ENCODE peak calls at places on chromosome 16, in four cellular contexts. Y is neural progenitor cell, E is HCT116, F is fibroblast of lung. K is an unnamed sample.
A peak's percentile ranks its signal among the peaks of the same experiment; 100 is the strongest.

GRCh38 chr16:84511821-84512220 is 7.4 kb upstream of the MEAK7 start:
- DNase-seq in Y (no peak), E (no peak), F (no peak), K (no peak)

GRCh38 chr16:69741951-69742904 is 12.5 kb downstream of the NOB1 start:
- DNase-seq in Y (no peak), E (no peak), F (peak; percentile 21), K (no peak)

GRCh38 chr16:1093284-1094123 is 2.5 kb downstream of the C1QTNF8 start:
- DNase-seq in Y (peak; percentile 51), E (peak; percentile 69), F (no peak), K (no peak)

GRCh38 chr16:46763147-46763546 is 15.0 kb upstream of the MYLK3 start:
- DNase-seq in Y (no peak), E (no peak), F (peak; percentile 21), K (no peak)

GRCh38 chr16:25735645-25736044 is 43.9 kb downstream of the HS3ST4 start:
- DNase-seq in Y (no peak), E (no peak), F (no peak), K (no peak)

GRCh38 chr16:12618515-12618914 is 185.2 kb downstream of the CPPED1 start:
- DNase-seq in Y (no peak), E (no peak), F (no peak), K (no peak)

GRCh38 chr16:25859645-25860044 is 167.9 kb downstream of the HS3ST4 start:
- DNase-seq in Y (no peak), E (no peak), F (no peak), K (no peak)

GRCh38 chr16:79272141-79272577 is 328.4 kb downstream of the MAF start:
- DNase-seq in Y (no peak), E (no peak), F (no peak), K (no peak)

GRCh38 chr16:85144026-85144915 is 32.0 kb upstream of the CIBAR2 start:
- DNase-seq in Y (no peak), E (no peak), F (no peak), K (no peak)

GRCh38 chr16:70520612-70521297 is 2.6 kb downstream of the COG4 start:
- DNase-seq in Y (no peak), E (no peak), F (peak; percentile 61), K (peak; percentile 63)

GRCh38 chr16:78744796-78745464 is 645.5 kb downstream of the WWOX start:
- DNase-seq in Y (no peak), E (no peak), F (no peak), K (no peak)

GRCh38 chr16:17843905-17844304 is 373.1 kb upstream of the XYLT1 start:
- DNase-seq in Y (no peak), E (no peak), F (no peak), K (no peak)

GRCh38 chr16:66662445-66663194 is 33.9 kb downstream of the CMTM4 start:
- DNase-seq in Y (no peak), E (peak; percentile 21), F (peak; percentile 33), K (no peak)

GRCh38 chr16:66364117-66364958 is 2.2 kb upstream of the CDH5 start:
- DNase-seq in Y (peak; percentile 57), E (no peak), F (peak; percentile 45), K (no peak)

GRCh38 chr16:49856741-49857330 is 924 bp upstream of the ZNF423 start:
- DNase-seq in Y (peak; percentile 93), E (peak; percentile 35), F (peak; percentile 87), K (no peak)

GRCh38 chr16:12178251-12178990 is 201.9 kb downstream of the SNX29 start:
- DNase-seq in Y (peak; percentile 55), E (no peak), F (peak; percentile 89), K (no peak)

GRCh38 chr16:9077001-9077809 is 14.2 kb upstream of the HAPSTR1 start:
- DNase-seq in Y (no peak), E (peak; percentile 47), F (peak; percentile 89), K (no peak)

GRCh38 chr16:7861891-7862585 is 529.4 kb downstream of the RBFOX1 start:
- DNase-seq in Y (no peak), E (no peak), F (no peak), K (no peak)

GRCh38 chr16:88503771-88504488 is 50.9 kb downstream of the ZFPM1 start:
- DNase-seq in Y (no peak), E (no peak), F (no peak), K (no peak)
- TF ChIP-seq EZH2 in Y (no peak), E (no peak), F (no peak), K (no peak)

GRCh38 chr16:73064227-73064995 is 16.5 kb upstream of the ZFHX3 start:
- DNase-seq in Y (no peak), E (no peak), F (peak; percentile 90), K (no peak)

GRCh38 chr16:73066321-73066926 is 18.5 kb upstream of the ZFHX3 start:
- DNase-seq in Y (peak; percentile 65), E (no peak), F (no peak), K (no peak)

GRCh38 chr16:73064996-73065349 is 17.0 kb upstream of the ZFHX3 start:
- DNase-seq in Y (no peak), E (no peak), F (no peak), K (no peak)

GRCh38 chr16:73066927-73067670 is 19.2 kb upstream of the ZFHX3 start:
- DNase-seq in Y (peak; percentile 44), E (no peak), F (peak; percentile 65), K (no peak)

GRCh38 chr16:73065617-73066313 is 17.8 kb upstream of the ZFHX3 start:
- DNase-seq in Y (peak; percentile 66), E (no peak), F (peak; percentile 7), K (no peak)
- TF ChIP-seq EZH2 in Y (no peak), E (no peak), F (no peak), K (no peak)

GRCh38 chr16:31528726-31529397 is 1.2 kb downstream of the AHSP start:
- DNase-seq in Y (no peak), E (no peak), F (peak; percentile 61), K (no peak)
- TF ChIP-seq EZH2 in Y (no peak), E (no peak), F (peak; percentile 62), K (no peak)

GRCh38 chr16:22813946-22814325 is at the start of gene HS3ST2:
- DNase-seq in Y (peak; percentile 92), E (no peak), F (peak; percentile 0), K (no peak)

GRCh38 chr16:22815863-22816262 is 1.9 kb downstream of the HS3ST2 start:
- DNase-seq in Y (no peak), E (no peak), F (no peak), K (no peak)

GRCh38 chr16:22816475-22816874 is 2.5 kb downstream of the HS3ST2 start:
- DNase-seq in Y (no peak), E (no peak), F (no peak), K (no peak)

GRCh38 chr16:22813223-22813945 is 578 bp upstream of the HS3ST2 start:
- DNase-seq in Y (peak; percentile 94), E (no peak), F (peak; percentile 16), K (no peak)

DNA sequence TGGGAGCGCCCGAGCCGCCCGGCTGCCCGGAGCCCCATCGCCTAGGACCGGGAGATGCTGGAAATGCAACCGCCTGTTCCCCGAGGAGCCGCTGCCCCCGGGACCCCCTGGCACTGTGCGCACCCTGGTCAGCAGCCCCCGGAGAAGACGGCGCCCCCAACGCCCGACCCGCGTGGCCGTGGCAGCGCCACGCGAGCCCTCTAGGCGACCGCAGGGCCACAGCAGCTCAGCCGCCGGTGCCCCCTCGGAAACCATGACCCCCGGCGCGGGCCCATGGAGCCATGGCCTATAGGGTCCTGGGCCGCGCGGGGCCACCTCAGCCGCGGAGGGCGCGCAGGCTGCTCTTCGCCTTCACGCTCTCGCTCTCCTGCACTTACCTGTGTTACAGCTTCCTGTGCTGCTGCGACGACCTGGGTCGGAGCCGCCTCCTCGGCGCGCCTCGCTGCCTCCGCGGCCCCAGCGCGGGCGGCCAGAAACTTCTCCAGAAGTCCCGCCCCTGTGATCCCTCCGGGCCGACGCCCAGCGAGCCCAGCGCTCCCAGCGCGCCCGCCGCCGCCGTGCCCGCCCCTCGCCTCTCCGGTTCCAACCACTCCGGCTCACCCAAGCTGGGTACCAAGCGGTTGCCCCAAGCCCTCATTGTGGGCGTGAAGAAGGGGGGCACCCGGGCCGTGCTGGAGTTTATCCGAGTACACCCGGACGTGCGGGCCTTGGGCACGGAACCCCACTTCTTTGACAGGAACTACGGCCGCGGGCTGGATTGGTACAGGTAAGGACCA is 556 bp downstream of the HS3ST2 start:
- DNase-seq in Y (peak; percentile 70), E (no peak), F (no peak), K (no peak)
- TF ChIP-seq EZH2 in Y (peak; percentile 81), E (no peak), F (no peak), K (no peak)

GRCh38 chr16:22340945-22341344 is 33.5 kb downstream of the CDR2 start:
- DNase-seq in Y (no peak), E (no peak), F (no peak), K (no peak)
- TF ChIP-seq EZH2 in Y (no peak), E (no peak), F (no peak), K (no peak)

GRCh38 chr16:89076159-89076558 is 17.5 kb upstream of the ACSF3 start:
- DNase-seq in Y (no peak), E (no peak), F (no peak), K (no peak)

GRCh38 chr16:89078172-89078571 is 15.5 kb upstream of the ACSF3 start:
- DNase-seq in Y (no peak), E (no peak), F (no peak), K (no peak)

GRCh38 chr16:89080251-89080853 is 13.3 kb upstream of the ACSF3 start:
- DNase-seq in Y (no peak), E (no peak), F (no peak), K (no peak)

GRCh38 chr16:89079434-89079833 is 14.2 kb upstream of the ACSF3 start:
- DNase-seq in Y (no peak), E (no peak), F (no peak), K (no peak)

GRCh38 chr16:89077076-89077475 is 16.6 kb upstream of the ACSF3 start:
- DNase-seq in Y (no peak), E (no peak), F (no peak), K (no peak)
- TF ChIP-seq EZH2 in Y (no peak), E (no peak), F (no peak), K (no peak)

GRCh38 chr16:89576173-89577054 is 856 bp downstream of the CPNE7 start:
- DNase-seq in Y (peak; percentile 30), E (no peak), F (no peak), K (no peak)
- TF ChIP-seq EZH2 in Y (peak; percentile 95), E (no peak), F (no peak), K (no peak)

DNA sequence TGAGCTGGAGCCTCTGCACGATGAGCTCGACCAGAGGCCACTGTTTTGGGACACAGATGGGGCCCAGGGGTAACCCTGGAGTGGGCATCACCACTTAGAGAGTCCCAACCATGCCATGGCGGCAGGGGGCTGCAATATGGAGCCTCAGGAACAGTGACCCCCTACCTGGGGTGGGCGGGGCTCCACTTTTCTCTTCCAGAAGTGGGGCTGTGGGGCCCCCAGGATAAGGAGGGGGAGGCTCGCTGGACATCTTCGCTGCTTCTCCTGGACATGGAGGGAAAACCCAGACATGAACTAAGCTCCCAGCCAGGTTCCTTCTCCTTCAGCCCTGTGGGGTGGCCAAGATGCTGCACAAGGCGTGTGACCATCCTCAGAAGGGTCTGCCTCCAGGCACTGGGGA is 24.7 kb downstream of the CDIP1 start:
- DNase-seq in Y (no peak), E (no peak), F (no peak), K (no peak)
- TF ChIP-seq EZH2 in Y (no peak), E (no peak), F (no peak), K (no peak)